ENCODE peak calls at places on chromosomes 4 and X, in five cellular contexts. C is activated T-cell treated with anti-CD3 and anti-CD28 coated beads, Interleukin-2, amount 50 U/mL, for 48 hours; G is endothelial cell; Q is activated naive CD4-positive, alpha-beta T cell treated with anti-CD3 and anti-CD28 coated beads, Interleukin-2, amount 50 U/mL, for 16 hours; X is NCI-H1092. B is an unnamed sample.

GRCh38 chr4:123462007-123462406 is 65.4 kb downstream of the SPRY1 start:
- DNase-seq in C (no peak), G (no peak), Q (no peak), X (no peak), B (no peak)

GRCh38 chr4:166527500-166527899 is 654.5 kb downstream of the TLL1 start:
- DNase-seq in C (no peak), G (no peak), Q (no peak), X (no peak), B (no peak)

GRCh38 chr4:37687175-37687525 is 974 bp upstream of the RELL1 start:
- DNase-seq in C (no peak), G (no peak), Q (no peak), X (no peak), B (no peak)

GRCh38 chr4:106358899-106359298 is 9.7 kb downstream of the GIMD1 start:
- DNase-seq in C (no peak), G (no peak), Q (no peak), X (no peak), B (no peak)

GRCh38 chr4:1204828-1205591 is 32.6 kb upstream of the SPON2 start:
- DNase-seq in C (peak; percentile 14), G (peak; percentile 2), Q (no peak), X (no peak), B (peak; percentile 35)

GRCh38 chr4:151649461-151649860 is 111.3 kb downstream of the GATB start:
- DNase-seq in C (no peak), G (no peak), Q (no peak), X (no peak), B (no peak)

GRCh38 chr4:1777822-1778641 is 15.1 kb upstream of the FGFR3 start:
- DNase-seq in C (no peak), G (peak; percentile 59), Q (no peak), X (no peak), B (no peak)

GRCh38 chrX:97844943-97845342 is 961.2 kb downstream of the RPA4 start:
- DNase-seq in C (no peak), G (no peak), Q (no peak), X (no peak), B (no peak)

GRCh38 chr4:99610605-99611172 is 36.1 kb downstream of the MTTP start:
- DNase-seq in C (no peak), G (no peak), Q (no peak), X (no peak), B (no peak)

GRCh38 chr4:29970626-29971025 is 749.5 kb upstream of the PCDH7 start:
- DNase-seq in C (no peak), G (peak; percentile 11), Q (no peak), X (no peak), B (no peak)

GRCh38 chrX:134607523-134607922 is 50.7 kb downstream of the PLAC1 start:
- DNase-seq in C (no peak), G (no peak), Q (no peak), X (no peak), B (no peak)

GRCh38 chr4:113147498-113148231 is 98.2 kb downstream of the ANK2 start:
- DNase-seq in C (no peak), G (no peak), Q (no peak), X (no peak), B (no peak)

GRCh38 chrX:33336783-33337182 is 125.4 kb upstream of the DMD start:
- DNase-seq in C (no peak), G (no peak), Q (no peak), X (no peak), B (no peak)

GRCh38 chrX:48794993-48795501 is 6.8 kb upstream of the HDAC6 start:
- DNase-seq in C (no peak), G (no peak), Q (no peak), X (no peak), B (no peak)

GRCh38 chr4:183285886-183286285 is 34.2 kb downstream of the CLDN22 start:
- DNase-seq in C (no peak), G (no peak), Q (no peak), X (no peak), B (no peak)

GRCh38 chr4:15897577-15897976 is 41.0 kb downstream of the FGFBP1 start:
- DNase-seq in C (no peak), G (no peak), Q (no peak), X (no peak), B (no peak)

GRCh38 chr4:139736257-139736626 is 70.6 kb downstream of the MGST2 start:
- DNase-seq in C (no peak), G (no peak), Q (no peak), X (no peak), B (no peak)

GRCh38 chr4:111712093-111712677 is 433.1 kb upstream of the FAM241A start:
- DNase-seq in C (no peak), G (no peak), Q (no peak), X (no peak), B (no peak)

GRCh38 chr4:155973639-155974475 is 20.2 kb upstream of the CTSO start:
- DNase-seq in C (no peak), G (no peak), Q (no peak), X (no peak), B (no peak)

GRCh38 chr4:3532714-3533336 is 603 bp upstream of the LRPAP1 start:
- DNase-seq in C (no peak), G (no peak), Q (no peak), X (no peak), B (no peak)

GRCh38 chr4:105509291-105509690 is 35.4 kb upstream of the PPA2 start:
- DNase-seq in C (no peak), G (no peak), Q (no peak), X (no peak), B (no peak)

GRCh38 chrX:54066841-54067240 is 22.6 kb upstream of the PHF8 start:
- DNase-seq in C (no peak), G (no peak), Q (no peak), X (no peak), B (no peak)

GRCh38 chr4:172809319-172809718 is 359.3 kb upstream of the GALNT7 start:
- DNase-seq in C (no peak), G (no peak), Q (no peak), X (no peak), B (no peak)